ENCODE peak calls at places on chromosomes 11 and 22, in seven cellular contexts. R is Panc1, S is fibroblast of pulmonary artery, Y is astrocyte of the spinal cord, M is foreskin keratinocyte, G is lower lobe of right lung, I is pancreas. K is an unnamed sample.

GRCh38 chr11:46686886-46687810 is 13.3 kb downstream of the ARHGAP1 start:
- DNase-seq in R (no peak), S (peak), Y (peak), M (peak), G (peak), I (no peak), K (no peak)

GRCh38 chr22:28768701-28769393 is 3.6 kb upstream of the CCDC117 start:
- DNase-seq in R (no peak), S (no peak), Y (no peak), M (no peak), G (no peak), I (no peak), K (no peak)

GRCh38 chr11:86577663-86578636 is 94.5 kb downstream of the ME3 start:
- DNase-seq in R (peak), S (peak), Y (peak), M (peak), G (peak), I (peak), K (no peak)

GRCh38 chr11:107956543-107956942 is 28.3 kb downstream of the RAB39A start:
- DNase-seq in R (no peak), S (no peak), Y (no peak), M (no peak), G (no peak), I (no peak), K (no peak)

GRCh38 chr22:37633082-37633692 is 6.3 kb upstream of the SH3BP1 start:
- DNase-seq in R (no peak), S (no peak), Y (peak), M (no peak), G (no peak), I (no peak), K (no peak)

GRCh38 chr11:97069160-97069559 is 679.3 kb downstream of the JRKL start:
- DNase-seq in R (no peak), S (no peak), Y (no peak), M (no peak), G (no peak), I (no peak), K (no peak)

GRCh38 chr11:58574851-58575250 is 805 bp downstream of the LPXN start:
- DNase-seq in R (no peak), S (peak), Y (peak), M (peak), G (no peak), I (no peak), K (no peak)

GRCh38 chr11:17596310-17596669 is 49.2 kb downstream of the OTOG start:
- DNase-seq in R (no peak), S (no peak), Y (no peak), M (no peak), G (no peak), I (no peak), K (no peak)

GRCh38 chr11:12909866-12910265 is 99.2 kb upstream of the RASSF10 start:
- DNase-seq in R (no peak), S (no peak), Y (no peak), M (no peak), G (no peak), I (no peak), K (no peak)

GRCh38 chr11:98455500-98456186 is 565.1 kb upstream of the CNTN5 start:
- DNase-seq in R (no peak), S (no peak), Y (no peak), M (no peak), G (no peak), I (no peak), K (peak)

GRCh38 chr11:779955-780532 is 2.8 kb upstream of the GATD1 start:
- DNase-seq in R (no peak), S (no peak), Y (no peak), M (no peak), G (no peak), I (no peak), K (no peak)

GRCh38 chr11:7851391-7851790 is 54.6 kb upstream of the OR5P2 start:
- DNase-seq in R (no peak), S (no peak), Y (no peak), M (peak), G (no peak), I (no peak), K (no peak)

GRCh38 chr11:16678466-16679116 is 59.9 kb upstream of the C11orf58 start:
- DNase-seq in R (no peak), S (no peak), Y (no peak), M (no peak), G (no peak), I (no peak), K (no peak)

GRCh38 chr22:46388647-46389046 is 53.1 kb downstream of the TRMU start:
- DNase-seq in R (no peak), S (no peak), Y (no peak), M (no peak), G (no peak), I (no peak), K (no peak)

GRCh38 chr22:46387748-46388147 is 52.2 kb downstream of the TRMU start:
- DNase-seq in R (no peak), S (no peak), Y (no peak), M (no peak), G (no peak), I (no peak), K (no peak)

GRCh38 chr22:46389081-46389480 is 53.6 kb downstream of the TRMU start:
- DNase-seq in R (no peak), S (no peak), Y (no peak), M (no peak), G (no peak), I (no peak), K (no peak)

GRCh38 chr22:46382524-46382923 is 47.0 kb downstream of the TRMU start:
- DNase-seq in R (no peak), S (no peak), Y (no peak), M (no peak), G (no peak), I (no peak), K (no peak)

GRCh38 chr22:46386312-46386711 is 50.8 kb downstream of the TRMU start:
- DNase-seq in R (no peak), S (no peak), Y (no peak), M (no peak), G (no peak), I (no peak), K (no peak)
- TF ChIP-seq CTCF in R (no peak), S (no peak), Y (peak), M (peak), G (no peak), I (no peak), K (no peak)

DNA sequence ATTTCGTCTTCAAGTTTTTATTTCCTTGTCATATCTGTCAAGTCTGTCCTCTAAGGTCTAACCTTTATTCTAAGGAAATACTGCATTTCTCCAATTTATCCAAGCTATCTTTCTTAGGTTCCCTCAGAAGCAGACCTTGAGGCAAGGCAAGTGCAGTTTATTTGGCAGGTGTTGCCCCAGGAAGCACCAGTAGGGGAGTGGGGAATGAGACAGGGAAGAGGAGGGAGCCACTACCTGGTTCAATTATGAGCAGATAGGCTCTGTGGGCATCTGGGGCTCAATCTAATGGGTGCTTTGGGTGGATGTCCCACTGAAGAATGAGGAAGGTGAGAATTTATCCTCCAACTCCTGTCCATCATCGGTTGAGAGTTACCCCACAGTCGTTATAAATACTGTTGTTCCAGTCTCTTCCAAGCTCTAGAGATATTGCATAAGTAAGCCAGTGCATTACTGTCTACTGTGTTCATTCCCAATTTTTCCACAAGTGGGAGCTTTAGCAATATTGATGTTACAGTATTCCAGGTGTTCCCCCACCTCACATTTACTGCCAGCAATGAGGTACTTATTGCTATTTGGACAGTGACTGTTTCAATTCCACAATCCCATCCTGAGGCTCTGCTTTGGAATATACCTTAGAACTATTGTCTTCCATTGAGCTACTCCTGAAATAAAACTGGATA is 154.9 kb upstream of the CEP126 start:
- DNase-seq in R (no peak), S (peak), Y (no peak), M (peak), G (no peak), I (no peak), K (no peak)
- TF ChIP-seq CTCF in R (peak), S (peak), Y (peak), M (peak), G (no peak), I (no peak), K (no peak)

DNA sequence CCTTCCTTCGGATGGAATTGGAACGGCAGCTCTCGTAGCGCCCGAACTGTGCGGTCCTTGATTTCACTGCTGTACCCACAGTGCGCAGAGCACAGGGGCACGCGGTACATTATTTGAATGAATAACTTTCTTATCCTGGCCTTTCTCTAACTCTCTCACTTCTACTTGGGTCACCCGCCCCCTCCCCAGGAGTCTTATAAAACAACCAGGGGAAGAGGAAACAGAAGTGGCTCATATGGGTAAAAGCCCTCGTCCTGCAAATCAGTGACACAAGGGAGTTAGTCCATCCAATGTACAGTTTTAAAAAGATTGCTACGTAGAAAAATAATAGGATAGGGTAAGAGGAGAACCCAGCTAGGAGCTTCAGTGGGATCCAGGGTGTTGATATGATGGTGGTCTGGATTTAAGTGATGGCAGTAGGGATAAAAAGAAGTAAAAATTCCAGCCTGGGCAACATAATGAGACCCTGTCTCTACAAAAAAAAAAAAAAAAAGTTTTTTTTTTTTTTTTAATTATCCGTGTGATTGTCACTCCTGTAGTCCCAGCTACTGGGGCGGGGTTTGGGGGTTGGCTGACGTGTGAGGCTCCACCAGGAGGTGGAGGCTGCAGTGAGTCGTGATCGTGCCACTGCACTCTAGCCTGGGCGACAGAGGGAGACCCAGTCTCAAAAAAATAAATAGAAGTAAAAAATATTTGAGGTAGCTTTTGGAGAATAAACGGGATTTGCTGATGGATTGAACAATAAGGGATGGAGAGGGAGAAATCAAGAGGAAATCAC is 7.1 kb upstream of the L3MBTL2 start:
- DNase-seq in R (no peak), S (no peak), Y (no peak), M (no peak), G (peak), I (no peak), K (peak)
- TF ChIP-seq CTCF in R (no peak), S (no peak), Y (no peak), M (peak), G (no peak), I (no peak), K (no peak)

DNA sequence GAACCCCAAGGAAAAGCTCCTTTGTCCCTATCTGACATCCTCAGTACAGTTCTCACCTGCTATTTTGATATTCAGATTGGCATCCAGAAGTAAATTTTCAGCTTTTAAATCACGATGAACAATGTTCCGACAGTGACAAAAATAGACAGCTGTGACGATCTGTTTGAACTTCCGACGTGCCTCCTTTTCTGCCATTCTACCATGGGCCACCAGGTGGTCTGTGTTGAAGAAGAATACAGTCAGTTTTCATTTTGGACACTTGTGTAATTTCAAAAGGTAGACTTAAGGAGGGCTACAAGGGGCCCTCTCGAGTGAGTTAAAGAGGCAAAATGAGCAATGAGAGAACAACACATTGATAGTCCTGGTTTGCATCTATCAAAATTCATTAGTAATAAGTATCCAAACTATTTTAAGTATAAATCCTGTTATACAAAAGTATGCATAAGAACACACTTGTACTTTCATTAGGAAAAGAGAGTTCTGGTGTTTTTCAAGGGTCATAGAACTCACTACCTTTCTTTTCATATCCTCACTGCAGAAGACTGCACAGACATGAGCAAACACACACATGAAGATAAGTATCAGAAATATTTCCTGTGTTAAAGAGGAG is 89.8 kb upstream of the APOA1 start:
- DNase-seq in R (no peak), S (no peak), Y (no peak), M (no peak), G (no peak), I (no peak), K (no peak)
- TF ChIP-seq CTCF in R (peak), S (peak), Y (peak), M (peak), G (peak), I (no peak), K (no peak)

DNA sequence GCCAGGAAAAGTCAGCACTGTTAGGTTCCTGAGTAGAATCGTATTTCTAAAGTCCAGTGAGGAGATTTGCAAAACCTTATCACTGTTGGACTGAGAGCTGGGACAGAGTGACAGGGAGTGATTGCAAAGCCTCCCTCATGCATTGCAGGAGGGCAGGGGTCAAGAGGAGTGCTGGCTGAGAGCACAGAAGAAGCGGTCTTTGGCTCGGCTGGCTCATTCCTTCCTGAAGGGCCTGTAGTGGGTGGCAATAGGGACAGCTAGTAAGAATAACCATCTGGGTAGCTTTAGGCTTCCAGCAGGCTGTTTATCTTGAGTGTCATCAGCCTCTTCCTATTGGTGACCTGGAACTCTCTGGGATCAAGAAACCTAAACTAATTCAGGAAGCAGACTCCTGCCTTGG is 53.4 kb downstream of the CD44 start:
- DNase-seq in R (no peak), S (peak), Y (no peak), M (no peak), G (peak), I (peak), K (peak)
- TF ChIP-seq CTCF in R (no peak), S (no peak), Y (no peak), M (no peak), G (no peak), I (no peak), K (no peak)

GRCh38 chr11:77776455-77776854 is 44.1 kb downstream of the RSF1 start:
- DNase-seq in R (peak), S (peak), Y (peak), M (no peak), G (no peak), I (no peak), K (no peak)
- TF ChIP-seq CTCF in R (peak), S (peak), Y (no peak), M (peak), G (peak), I (no peak), K (peak)

DNA sequence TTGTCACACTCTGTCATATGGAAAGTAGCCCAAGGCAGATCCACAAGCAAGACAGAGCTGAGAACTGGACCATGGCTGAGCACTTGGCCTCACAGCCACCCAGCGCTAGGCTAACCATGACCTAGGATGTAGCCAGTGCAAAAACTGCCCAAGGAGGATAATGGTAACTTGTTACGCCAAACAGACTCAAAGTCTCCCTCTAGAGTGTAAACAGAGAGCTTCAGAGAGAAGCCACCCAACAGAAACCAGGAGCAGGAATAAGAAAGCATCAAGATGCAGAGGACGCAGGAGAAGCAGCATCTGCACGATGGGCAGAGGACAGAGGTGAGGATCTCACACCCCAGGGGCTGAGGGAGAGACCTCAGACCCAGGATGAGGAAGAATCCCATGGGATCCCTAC is 97.9 kb downstream of the RCN1 start:
- DNase-seq in R (no peak), S (no peak), Y (no peak), M (no peak), G (no peak), I (no peak), K (no peak)
- TF ChIP-seq CTCF in R (peak), S (peak), Y (no peak), M (no peak), G (no peak), I (no peak), K (no peak)

DNA sequence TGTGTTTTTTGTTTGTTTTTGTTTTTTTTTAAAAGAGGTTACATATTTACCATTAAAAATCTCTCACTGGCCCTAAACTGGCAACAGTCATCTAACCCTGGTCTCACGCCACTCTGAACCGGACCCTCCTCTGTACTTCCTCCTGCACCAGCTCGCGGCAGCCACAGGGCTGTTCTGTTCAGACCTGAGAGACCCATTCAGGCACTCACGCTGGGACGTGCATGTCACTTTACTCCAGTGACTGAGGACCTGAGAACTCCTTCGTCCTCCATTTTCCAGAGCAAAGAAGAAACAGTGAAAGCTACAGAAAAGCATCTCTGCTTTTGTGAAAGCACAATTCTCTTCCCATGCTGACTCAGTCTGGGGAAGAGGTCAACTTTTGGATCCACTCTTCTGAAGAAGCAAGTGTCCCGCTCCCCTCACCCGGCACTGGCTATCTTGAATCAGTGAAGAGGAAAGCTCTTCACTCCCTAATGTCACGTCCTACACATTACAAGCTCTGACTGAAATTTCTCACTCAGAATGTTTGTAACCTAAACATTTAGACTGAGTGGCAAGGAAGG is 24.6 kb downstream of the PISD start:
- DNase-seq in R (no peak), S (no peak), Y (no peak), M (no peak), G (peak), I (no peak), K (no peak)
- TF ChIP-seq CTCF in R (no peak), S (no peak), Y (no peak), M (no peak), G (no peak), I (no peak), K (no peak)

GRCh38 chr11:26996056-26996455 is 2.1 kb downstream of the FIBIN start:
- DNase-seq in R (no peak), S (peak), Y (no peak), M (no peak), G (no peak), I (no peak), K (no peak)

GRCh38 chr11:26993965-26994446 is at the start of gene FIBIN:
- DNase-seq in R (no peak), S (peak), Y (peak), M (peak), G (peak), I (peak), K (peak)

GRCh38 chr11:26992031-26992541 is 1.8 kb upstream of the FIBIN start:
- DNase-seq in R (no peak), S (peak), Y (peak), M (peak), G (no peak), I (no peak), K (no peak)

DNA sequence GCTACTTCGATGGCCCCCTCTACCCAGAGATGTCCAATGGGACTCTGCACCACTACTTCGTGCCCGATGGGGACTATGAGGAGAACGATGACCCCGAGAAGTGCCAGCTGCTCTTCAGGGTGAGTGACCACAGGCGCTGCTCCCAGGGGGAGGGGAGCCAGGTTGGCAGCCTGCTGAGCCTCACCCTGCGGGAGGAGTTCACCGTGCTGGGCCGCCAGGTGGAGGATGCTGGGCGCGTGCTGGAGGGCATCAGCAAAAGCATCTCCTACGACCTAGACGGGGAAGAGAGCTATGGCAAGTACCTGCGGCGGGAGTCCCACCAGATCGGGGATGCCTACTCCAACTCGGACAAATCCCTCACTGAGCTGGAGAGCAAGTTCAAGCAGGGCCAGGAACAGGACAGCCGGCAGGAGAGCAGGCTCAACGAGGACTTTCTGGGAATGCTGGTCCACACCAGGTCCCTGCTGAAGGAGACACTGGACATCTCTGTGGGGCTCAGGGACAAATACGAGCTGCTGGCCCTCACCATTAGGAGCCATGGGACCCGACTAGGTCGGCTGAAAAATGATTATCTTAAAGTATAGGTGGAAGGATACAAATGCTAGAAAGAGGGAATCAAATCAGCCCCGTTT is 783 bp downstream of the FIBIN start:
- DNase-seq in R (no peak), S (no peak), Y (no peak), M (no peak), G (peak), I (peak), K (no peak)
- TF ChIP-seq CTCF in R (no peak), S (no peak), Y (no peak), M (peak), G (no peak), I (no peak), K (no peak)

K was measured in upper lobe of left lung.